ENCODE peak calls at places on chromosomes 6 and 20, in four cellular contexts. E, Y, C and V are unnamed samples.

GRCh38 chr6:121645100-121645745 is 209.8 kb downstream of the GJA1 start:
- DNase-seq in E (no peak), Y (no peak), C (no peak), V (no peak)

GRCh38 chr6:40286027-40286426 is 301.1 kb downstream of the LRFN2 start:
- DNase-seq in E (no peak), Y (no peak), C (no peak), V (peak)

GRCh38 chr6:90154666-90155065 is 142.0 kb downstream of the BACH2 start:
- DNase-seq in E (no peak), Y (no peak), C (no peak), V (no peak)

GRCh38 chr6:113695506-113695905 is 161.6 kb upstream of the MARCKS start:
- DNase-seq in E (no peak), Y (peak), C (no peak), V (no peak)

GRCh38 chr6:27025351-27025750 is 222.2 kb upstream of the PRSS16 start:
- DNase-seq in E (no peak), Y (no peak), C (no peak), V (no peak)

GRCh38 chr6:15519681-15520080 is 143.1 kb downstream of the DTNBP1 start:
- DNase-seq in E (no peak), Y (no peak), C (no peak), V (no peak)

GRCh38 chr6:72669324-72669723 is 47.5 kb downstream of the KCNQ5 start:
- DNase-seq in E (no peak), Y (no peak), C (no peak), V (peak)

GRCh38 chr6:31083742-31084354 is 28.5 kb downstream of the C6orf15 start:
- DNase-seq in E (no peak), Y (peak), C (peak), V (peak)

GRCh38 chr6:52590634-52590985 is 13.8 kb upstream of the TRAM2 start:
- DNase-seq in E (no peak), Y (peak), C (no peak), V (no peak)

GRCh38 chr6:36848658-36849441 is 9.6 kb upstream of the CPNE5 start:
- DNase-seq in E (no peak), Y (peak), C (peak), V (peak)

GRCh38 chr20:31505903-31506302 is 8.3 kb upstream of the HM13 start:
- DNase-seq in E (no peak), Y (no peak), C (no peak), V (no peak)

GRCh38 chr20:53859684-53860083 is 210.7 kb downstream of the BCAS1 start:
- DNase-seq in E (no peak), Y (no peak), C (no peak), V (no peak)

GRCh38 chr20:33893314-33893713 is 82.2 kb downstream of the CHMP4B start:
- DNase-seq in E (no peak), Y (no peak), C (no peak), V (no peak)

GRCh38 chr6:35972471-35972985 is 51.6 kb upstream of the SRPK1 start:
- DNase-seq in E (no peak), Y (peak), C (no peak), V (peak)

GRCh38 chr6:30720738-30721197 is 616 bp downstream of the TUBB start:
- DNase-seq in E (no peak), Y (peak), C (peak), V (peak)

GRCh38 chr6:135826225-135826804 is 25.2 kb upstream of the PDE7B start:
- DNase-seq in E (no peak), Y (no peak), C (no peak), V (no peak)

GRCh38 chr6:150410906-150411305 is 42.1 kb downstream of the IYD start:
- DNase-seq in E (no peak), Y (no peak), C (no peak), V (no peak)

GRCh38 chr20:25281541-25281991 is 33.7 kb downstream of the PYGB start:
- DNase-seq in E (peak), Y (no peak), C (no peak), V (peak)
- TF ChIP-seq CREM in E (no peak), Y (no peak), C (no peak), V (no peak)

GRCh38 chr6:47650553-47651432 is 47.6 kb upstream of the ADGRF4 start:
- DNase-seq in E (no peak), Y (no peak), C (no peak), V (no peak)

GRCh38 chr6:47654255-47654654 is 44.1 kb upstream of the ADGRF4 start:
- DNase-seq in E (no peak), Y (no peak), C (no peak), V (no peak)

GRCh38 chr6:47651505-47651944 is 46.9 kb upstream of the ADGRF4 start:
- DNase-seq in E (no peak), Y (no peak), C (no peak), V (no peak)

GRCh38 chr6:47655719-47656595 is 42.4 kb upstream of the ADGRF4 start:
- DNase-seq in E (no peak), Y (no peak), C (peak), V (peak)

DNA sequence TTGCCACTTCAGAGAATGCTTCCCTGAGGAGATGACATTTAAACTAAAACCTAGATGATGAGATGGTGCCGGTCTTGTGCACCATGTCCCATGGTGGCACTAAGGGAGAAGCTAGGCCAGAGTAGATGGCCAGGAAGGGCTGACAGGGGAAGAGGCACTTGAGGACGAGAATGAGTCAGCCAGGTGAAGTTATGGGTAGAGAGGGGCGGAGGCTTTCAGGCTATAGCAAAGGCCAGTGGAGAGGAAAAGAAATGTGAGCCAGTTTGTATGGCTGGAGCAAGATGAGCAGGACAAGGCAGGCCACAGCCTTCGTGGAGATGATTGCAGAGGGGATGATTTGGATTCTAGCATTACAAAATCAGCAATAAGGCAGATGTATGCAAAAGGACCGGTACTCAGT is 44.7 kb upstream of the ADGRF4 start:
- DNase-seq in E (no peak), Y (no peak), C (no peak), V (no peak)
- TF ChIP-seq NR2C2 in E (no peak), Y (no peak), C (no peak), V (no peak)

GRCh38 chr6:11918021-11918738 is 93.9 kb upstream of the HIVEP1 start:
- DNase-seq in E (no peak), Y (no peak), C (no peak), V (no peak)
- TF ChIP-seq CREM in E (no peak), Y (no peak), C (no peak), V (no peak)

GRCh38 chr6:128638817-128639216 is 118.4 kb upstream of the PTPRK start:
- DNase-seq in E (no peak), Y (no peak), C (no peak), V (no peak)
- TF ChIP-seq NR2C2 in E (no peak), Y (no peak), C (no peak), V (no peak)

GRCh38 chr6:170247178-170247701 is 43.6 kb downstream of the DLL1 start:
- DNase-seq in E (no peak), Y (no peak), C (no peak), V (no peak)
- TF ChIP-seq CREM in E (no peak), Y (no peak), C (no peak), V (no peak)